ENCODE peak calls at places on chromosomes 2 and 18, in eight cellular contexts. C is ELF-1, M is dorsolateral prefrontal cortex, I is lung microvascular endothelial cell, T is RPMI8226, P is MM.1S, O is Kasumi-1, G is GM13976. Z is an unnamed sample.
A peak's percentile ranks its signal among the peaks of the same experiment; 100 is the strongest.

GRCh38 chr2:73176205-73176880 is 26.0 kb upstream of the NOTO start:
- DNase-seq in C (peak; percentile 57), M (no peak), I (peak; percentile 21), T (no peak), P (peak; percentile 53), O (no peak), G (no peak), Z (no peak)

GRCh38 chr2:158688722-158689121 is 106.4 kb upstream of the DAPL1 start:
- DNase-seq in C (no peak), M (no peak), I (no peak), T (no peak), P (no peak), O (no peak), G (no peak), Z (no peak)

GRCh38 chr18:69586581-69586980 is 185.9 kb downstream of the DOK6 start:
- DNase-seq in C (no peak), M (no peak), I (no peak), T (no peak), P (no peak), O (no peak), G (no peak), Z (no peak)

GRCh38 chr18:63683152-63683551 is 19.6 kb upstream of the SERPINB11 start:
- DNase-seq in C (peak; percentile 60), M (no peak), I (peak; percentile 14), T (no peak), P (no peak), O (no peak), G (no peak), Z (peak; percentile 76)

GRCh38 chr2:74373189-74373588 is 6.9 kb downstream of the DCTN1 start:
- DNase-seq in C (peak; percentile 39), M (no peak), I (no peak), T (no peak), P (no peak), O (no peak), G (no peak), Z (no peak)

GRCh38 chr2:9418746-9419145 is 4.6 kb downstream of the ITGB1BP1 start:
- DNase-seq in C (no peak), M (no peak), I (no peak), T (no peak), P (no peak), O (no peak), G (no peak), Z (no peak)

GRCh38 chr2:230902180-230902899 is 22.7 kb downstream of the GPR55 start:
- DNase-seq in C (peak; percentile 69), M (peak; percentile 48), I (peak; percentile 70), T (peak; percentile 56), P (peak; percentile 69), O (peak; percentile 24), G (peak; percentile 82), Z (peak; percentile 24)

GRCh38 chr2:5473596-5473995 is 218.6 kb upstream of the SOX11 start:
- DNase-seq in C (no peak), M (no peak), I (no peak), T (no peak), P (no peak), O (no peak), G (no peak), Z (no peak)

GRCh38 chr2:229661478-229661877 is 52.9 kb downstream of the DNER start:
- DNase-seq in C (no peak), M (no peak), I (no peak), T (no peak), P (no peak), O (no peak), G (no peak), Z (no peak)

GRCh38 chr18:28164772-28165483 is 12.0 kb downstream of the CDH2 start:
- DNase-seq in C (no peak), M (no peak), I (no peak), T (no peak), P (no peak), O (no peak), G (no peak), Z (no peak)

GRCh38 chr2:96869824-96870630 is at the start of gene SEMA4C:
- DNase-seq in C (peak; percentile 47), M (peak; percentile 62), I (no peak), T (peak; percentile 53), P (no peak), O (no peak), G (peak; percentile 79), Z (no peak)

GRCh38 chr2:205687018-205687956 is 5.0 kb downstream of the NRP2 start:
- DNase-seq in C (peak; percentile 77), M (no peak), I (no peak), T (no peak), P (no peak), O (no peak), G (no peak), Z (no peak)

GRCh38 chr2:188902906-188903305 is 71.3 kb upstream of the COL3A1 start:
- DNase-seq in C (peak; percentile 10), M (no peak), I (peak; percentile 62), T (no peak), P (no peak), O (no peak), G (no peak), Z (peak; percentile 39)

GRCh38 chr2:173553589-173553988 is 198.9 kb downstream of the CDCA7 start:
- DNase-seq in C (no peak), M (no peak), I (no peak), T (no peak), P (no peak), O (no peak), G (no peak), Z (peak; percentile 30)

GRCh38 chr18:70149616-70150301 is 55.7 kb downstream of the RTTN start:
- DNase-seq in C (no peak), M (no peak), I (no peak), T (no peak), P (no peak), O (no peak), G (no peak), Z (no peak)

GRCh38 chr2:143603035-143603616 is 473.9 kb downstream of the ARHGAP15 start:
- DNase-seq in C (peak; percentile 48), M (no peak), I (no peak), T (no peak), P (no peak), O (no peak), G (no peak), Z (no peak)

GRCh38 chr2:142217804-142218203 is 87.0 kb upstream of the LRP1B start:
- DNase-seq in C (no peak), M (no peak), I (peak; percentile 37), T (no peak), P (no peak), O (no peak), G (no peak), Z (no peak)

GRCh38 chr2:204072443-204073324 is 136.1 kb downstream of the ICOS start:
- DNase-seq in C (peak; percentile 57), M (no peak), I (peak; percentile 38), T (peak; percentile 49), P (peak; percentile 57), O (no peak), G (peak; percentile 36), Z (no peak)

GRCh38 chr2:227719637-227720036 is 1.8 kb upstream of the SLC19A3 start:
- DNase-seq in C (no peak), M (no peak), I (no peak), T (no peak), P (no peak), O (no peak), G (no peak), Z (no peak)

GRCh38 chr2:207385903-207386302 is 143.9 kb upstream of the CREB1 start:
- DNase-seq in C (no peak), M (no peak), I (peak; percentile 88), T (no peak), P (no peak), O (peak; percentile 34), G (no peak), Z (peak; percentile 70)

GRCh38 chr2:176162911-176163654 is 6.0 kb downstream of the HOXD3 start:
- DNase-seq in C (no peak), M (no peak), I (no peak), T (no peak), P (no peak), O (no peak), G (no peak), Z (peak; percentile 57)

GRCh38 chr2:180571559-180571958 is 408.8 kb upstream of the UBE2E3 start:
- DNase-seq in C (no peak), M (no peak), I (no peak), T (no peak), P (no peak), O (no peak), G (no peak), Z (peak; percentile 75)

GRCh38 chr18:36692331-36692730 is 136.5 kb downstream of the TPGS2 start:
- DNase-seq in C (no peak), M (no peak), I (no peak), T (no peak), P (no peak), O (no peak), G (no peak), Z (peak; percentile 94)

GRCh38 chr18:75896865-75897264 is 469.4 kb upstream of the SMIM21 start:
- DNase-seq in C (peak; percentile 48), M (no peak), I (no peak), T (peak; percentile 18), P (no peak), O (no peak), G (no peak), Z (no peak)

GRCh38 chr2:224722250-224722649 is 6.1 kb upstream of the CCDC195 start:
- DNase-seq in C (no peak), M (no peak), I (no peak), T (no peak), P (no peak), O (no peak), G (no peak), Z (peak; percentile 77)

GRCh38 chr2:127969455-127969854 is 58.4 kb downstream of the SAP130 start:
- DNase-seq in C (no peak), M (no peak), I (no peak), T (no peak), P (no peak), O (no peak), G (no peak), Z (no peak)

GRCh38 chr2:61249521-61250071 is 87.6 kb downstream of the C2orf74 start:
- DNase-seq in C (no peak), M (no peak), I (no peak), T (no peak), P (no peak), O (no peak), G (no peak), Z (no peak)

GRCh38 chr2:180366481-180366880 is 359.4 kb upstream of the CWC22 start:
- DNase-seq in C (no peak), M (no peak), I (no peak), T (no peak), P (no peak), O (no peak), G (no peak), Z (no peak)

GRCh38 chr2:17536416-17536815 is 4.1 kb upstream of the VSNL1 start:
- DNase-seq in C (no peak), M (no peak), I (no peak), T (no peak), P (no peak), O (no peak), G (no peak), Z (peak; percentile 45)

GRCh38 chr2:148875387-148876051 is 492 bp downstream of the KIF5C start:
- DNase-seq in C (no peak), M (no peak), I (no peak), T (no peak), P (no peak), O (no peak), G (peak; percentile 48), Z (no peak)

GRCh38 chr2:218436992-218437391 is 18.1 kb downstream of the VIL1 start:
- DNase-seq in C (no peak), M (no peak), I (no peak), T (no peak), P (no peak), O (no peak), G (no peak), Z (no peak)

GRCh38 chr18:75438891-75439290 is 11.4 kb upstream of the SMIM21 start:
- DNase-seq in C (no peak), M (no peak), I (no peak), T (no peak), P (no peak), O (no peak), G (no peak), Z (peak; percentile 16)

GRCh38 chr2:171432969-171433762 is 624 bp downstream of the METTL8 start:
- DNase-seq in C (peak; percentile 61), M (no peak), I (peak; percentile 31), T (peak; percentile 85), P (peak; percentile 74), O (peak; percentile 76), G (peak; percentile 53), Z (no peak)

GRCh38 chr2:226466124-226466523 is 333.5 kb downstream of the IRS1 start:
- DNase-seq in C (no peak), M (no peak), I (no peak), T (no peak), P (no peak), O (no peak), G (no peak), Z (no peak)

Z was measured in astrocyte.